ENCODE peak calls at places on chromosomes 16 and 17, in nine cellular contexts. One of them, this sample, is unnamed.

GRCh38 chr17:42016952-42017865 is at the start of gene DNAJC7:
- DNase-seq in fibroblast of lung: peak; percentile 90
- DNase-seq in OCI-LY7: peak; percentile 96
- DNase-seq in A549: peak; percentile 96
- DNase-seq in HFFc6: peak; percentile 84
- DNase-seq in ascending aorta: peak; percentile 59
- DNase-seq in heart right ventricle: peak; percentile 90
- DNase-seq in cardiac muscle cell: peak; percentile 96
- DNase-seq in HL-60: peak; percentile 91
- DNase-seq in this sample: peak; percentile 97

GRCh38 chr16:81723098-81723723 is 55.9 kb upstream of the PLCG2 start:
- DNase-seq in fibroblast of lung: peak; percentile 75
- DNase-seq in OCI-LY7: peak; percentile 90
- DNase-seq in A549: peak; percentile 92
- DNase-seq in HFFc6: peak; percentile 79
- DNase-seq in ascending aorta: no peak
- DNase-seq in heart right ventricle: peak; percentile 75
- DNase-seq in cardiac muscle cell: peak; percentile 90
- DNase-seq in HL-60: no peak
- DNase-seq in this sample: no peak

GRCh38 chr16:88303890-88304819 is 78.6 kb upstream of the ZNF469 start:
- DNase-seq in fibroblast of lung: peak; percentile 98
- DNase-seq in OCI-LY7: no peak
- DNase-seq in A549: no peak
- DNase-seq in HFFc6: peak; percentile 93
- DNase-seq in ascending aorta: no peak
- DNase-seq in heart right ventricle: no peak
- DNase-seq in cardiac muscle cell: peak; percentile 28
- DNase-seq in HL-60: no peak
- DNase-seq in this sample: peak; percentile 92

GRCh38 chr16:57444711-57445110 is 2.5 kb downstream of the CIAPIN1 start:
- DNase-seq in fibroblast of lung: peak; percentile 23
- DNase-seq in OCI-LY7: no peak
- DNase-seq in A549: no peak
- DNase-seq in HFFc6: no peak
- DNase-seq in ascending aorta: no peak
- DNase-seq in heart right ventricle: no peak
- DNase-seq in cardiac muscle cell: no peak
- DNase-seq in HL-60: no peak
- DNase-seq in this sample: no peak

GRCh38 chr17:81057079-81057730 is 22.3 kb downstream of the BAIAP2 start:
- DNase-seq in fibroblast of lung: no peak
- DNase-seq in OCI-LY7: no peak
- DNase-seq in A549: peak; percentile 31
- DNase-seq in HFFc6: peak; percentile 8
- DNase-seq in ascending aorta: no peak
- DNase-seq in heart right ventricle: no peak
- DNase-seq in cardiac muscle cell: peak; percentile 61
- DNase-seq in HL-60: no peak
- DNase-seq in this sample: no peak

GRCh38 chr17:55768946-55769624 is 18.2 kb downstream of the PCTP start:
- DNase-seq in fibroblast of lung: peak; percentile 4
- DNase-seq in OCI-LY7: no peak
- DNase-seq in A549: no peak
- DNase-seq in HFFc6: peak; percentile 50
- DNase-seq in ascending aorta: no peak
- DNase-seq in heart right ventricle: no peak
- DNase-seq in cardiac muscle cell: no peak
- DNase-seq in HL-60: no peak
- DNase-seq in this sample: no peak

GRCh38 chr16:68642436-68643064 is 2.6 kb upstream of the CDH3 start:
- DNase-seq in fibroblast of lung: peak; percentile 64
- DNase-seq in OCI-LY7: no peak
- DNase-seq in A549: no peak
- DNase-seq in HFFc6: no peak
- DNase-seq in ascending aorta: no peak
- DNase-seq in heart right ventricle: no peak
- DNase-seq in cardiac muscle cell: peak; percentile 77
- DNase-seq in HL-60: no peak
- DNase-seq in this sample: no peak

GRCh38 chr17:42253601-42254000 is 22.6 kb downstream of the STAT5B start:
- DNase-seq in fibroblast of lung: peak; percentile 53
- DNase-seq in OCI-LY7: no peak
- DNase-seq in A549: no peak
- DNase-seq in HFFc6: no peak
- DNase-seq in ascending aorta: no peak
- DNase-seq in heart right ventricle: no peak
- DNase-seq in cardiac muscle cell: no peak
- DNase-seq in HL-60: no peak
- DNase-seq in this sample: no peak

GRCh38 chr16:63689068-63689467 is 1432.8 kb downstream of the CDH11 start:
- DNase-seq in fibroblast of lung: no peak
- DNase-seq in OCI-LY7: no peak
- DNase-seq in A549: no peak
- DNase-seq in HFFc6: no peak
- DNase-seq in ascending aorta: no peak
- DNase-seq in heart right ventricle: no peak
- DNase-seq in cardiac muscle cell: no peak
- DNase-seq in HL-60: no peak
- DNase-seq in this sample: no peak

GRCh38 chr16:20073203-20074088 is at the start of gene GPR139:
- DNase-seq in fibroblast of lung: no peak
- DNase-seq in OCI-LY7: no peak
- DNase-seq in A549: no peak
- DNase-seq in HFFc6: no peak
- DNase-seq in ascending aorta: no peak
- DNase-seq in heart right ventricle: no peak
- DNase-seq in cardiac muscle cell: peak; percentile 2
- DNase-seq in HL-60: no peak
- DNase-seq in this sample: no peak

GRCh38 chr17:17780941-17781590 is 55.7 kb downstream of the SREBF1 start:
- DNase-seq in fibroblast of lung: peak; percentile 87
- DNase-seq in OCI-LY7: no peak
- DNase-seq in A549: peak; percentile 55
- DNase-seq in HFFc6: no peak
- DNase-seq in ascending aorta: no peak
- DNase-seq in heart right ventricle: peak; percentile 35
- DNase-seq in cardiac muscle cell: peak; percentile 82
- DNase-seq in HL-60: no peak
- DNase-seq in this sample: no peak

GRCh38 chr16:66152841-66153525 is 213.5 kb upstream of the CDH5 start:
- DNase-seq in fibroblast of lung: peak; percentile 93
- DNase-seq in OCI-LY7: no peak
- DNase-seq in A549: peak; percentile 4
- DNase-seq in HFFc6: peak; percentile 28
- DNase-seq in ascending aorta: no peak
- DNase-seq in heart right ventricle: no peak
- DNase-seq in cardiac muscle cell: no peak
- DNase-seq in HL-60: no peak
- DNase-seq in this sample: no peak

GRCh38 chr17:71522383-71522782 is 598.4 kb upstream of the SOX9 start:
- DNase-seq in fibroblast of lung: peak; percentile 70
- DNase-seq in OCI-LY7: no peak
- DNase-seq in A549: no peak
- DNase-seq in HFFc6: peak; percentile 66
- DNase-seq in ascending aorta: no peak
- DNase-seq in heart right ventricle: no peak
- DNase-seq in cardiac muscle cell: no peak
- DNase-seq in HL-60: no peak
- DNase-seq in this sample: no peak

GRCh38 chr16:62277942-62278341 is 241.7 kb upstream of the CDH8 start:
- DNase-seq in fibroblast of lung: no peak
- DNase-seq in OCI-LY7: no peak
- DNase-seq in A549: no peak
- DNase-seq in HFFc6: no peak
- DNase-seq in ascending aorta: no peak
- DNase-seq in heart right ventricle: no peak
- DNase-seq in cardiac muscle cell: no peak
- DNase-seq in HL-60: no peak
- DNase-seq in this sample: no peak

GRCh38 chr17:63358111-63358839 is 87.8 kb downstream of the CYB561 start:
- DNase-seq in fibroblast of lung: peak; percentile 98
- DNase-seq in OCI-LY7: no peak
- DNase-seq in A549: peak; percentile 21
- DNase-seq in HFFc6: peak; percentile 97
- DNase-seq in ascending aorta: no peak
- DNase-seq in heart right ventricle: no peak
- DNase-seq in cardiac muscle cell: no peak
- DNase-seq in HL-60: no peak
- DNase-seq in this sample: no peak

GRCh38 chr16:46974352-46974751 is 878 bp upstream of the DNAJA2 start:
- DNase-seq in fibroblast of lung: peak; percentile 9
- DNase-seq in OCI-LY7: peak; percentile 70
- DNase-seq in A549: peak; percentile 47
- DNase-seq in HFFc6: no peak
- DNase-seq in ascending aorta: no peak
- DNase-seq in heart right ventricle: no peak
- DNase-seq in cardiac muscle cell: no peak
- DNase-seq in HL-60: peak; percentile 45
- DNase-seq in this sample: no peak

GRCh38 chr16:46972971-46973456 is 460 bp downstream of the DNAJA2 start:
- DNase-seq in fibroblast of lung: peak; percentile 25
- DNase-seq in OCI-LY7: peak; percentile 68
- DNase-seq in A549: no peak
- DNase-seq in HFFc6: no peak
- DNase-seq in ascending aorta: no peak
- DNase-seq in heart right ventricle: peak; percentile 37
- DNase-seq in cardiac muscle cell: peak; percentile 40
- DNase-seq in HL-60: no peak
- DNase-seq in this sample: no peak

GRCh38 chr16:46972429-46972970 is 974 bp downstream of the DNAJA2 start:
- DNase-seq in fibroblast of lung: peak; percentile 43
- DNase-seq in OCI-LY7: peak; percentile 60
- DNase-seq in A549: peak; percentile 28
- DNase-seq in HFFc6: peak; percentile 15
- DNase-seq in ascending aorta: no peak
- DNase-seq in heart right ventricle: no peak
- DNase-seq in cardiac muscle cell: peak; percentile 5
- DNase-seq in HL-60: no peak
- DNase-seq in this sample: no peak

GRCh38 chr16:46975165-46975564 is 1.7 kb upstream of the DNAJA2 start:
- DNase-seq in fibroblast of lung: no peak
- DNase-seq in OCI-LY7: no peak
- DNase-seq in A549: no peak
- DNase-seq in HFFc6: no peak
- DNase-seq in ascending aorta: no peak
- DNase-seq in heart right ventricle: no peak
- DNase-seq in cardiac muscle cell: no peak
- DNase-seq in HL-60: no peak
- DNase-seq in this sample: no peak

DNA sequence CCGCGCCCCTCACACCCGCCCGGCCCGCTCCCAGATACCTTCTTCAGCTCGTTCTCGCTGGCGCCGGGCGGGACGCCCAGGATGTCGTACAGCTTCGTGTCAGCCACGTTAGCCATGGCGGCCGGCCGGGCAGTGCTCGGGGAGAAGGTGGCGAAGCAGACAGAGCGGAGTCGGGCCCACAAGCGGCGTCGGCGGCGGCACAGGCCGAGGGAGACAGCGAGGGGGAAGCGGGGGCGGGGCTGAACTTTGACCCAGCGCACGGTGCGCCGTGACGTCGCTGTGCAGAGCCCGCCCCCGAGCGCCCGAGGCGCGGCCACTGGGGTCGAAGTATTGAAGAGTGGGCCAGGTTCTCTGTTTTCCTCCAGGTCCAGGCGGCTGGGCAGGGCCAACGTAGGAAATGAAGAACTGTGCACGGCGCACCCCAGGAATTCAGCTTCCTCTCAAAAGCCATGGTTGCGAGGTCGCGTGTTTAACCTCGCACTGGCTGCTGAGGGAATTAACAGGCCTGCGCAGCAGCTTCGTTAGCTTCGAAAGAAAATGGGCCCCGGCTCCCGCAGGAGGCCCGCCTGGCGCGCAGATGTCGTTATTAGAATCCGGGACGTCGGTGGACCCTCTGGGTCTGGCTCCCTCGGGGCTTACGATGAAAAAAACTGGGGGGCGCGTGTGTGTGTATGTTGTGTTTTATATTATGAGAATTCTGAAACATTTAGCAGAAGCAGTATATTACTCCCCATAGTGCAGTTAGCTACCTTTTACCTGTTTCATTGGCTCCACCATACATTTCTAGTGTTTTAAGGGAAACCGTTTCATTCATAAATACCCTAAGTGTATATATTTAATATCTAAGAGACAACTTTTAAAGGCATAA is at the start of gene DNAJA2:
- DNase-seq in fibroblast of lung: peak; percentile 87
- DNase-seq in OCI-LY7: peak; percentile 90
- DNase-seq in A549: peak; percentile 89
- DNase-seq in HFFc6: peak; percentile 78
- DNase-seq in ascending aorta: peak; percentile 47
- DNase-seq in heart right ventricle: peak; percentile 92
- DNase-seq in cardiac muscle cell: peak; percentile 94
- DNase-seq in HL-60: peak; percentile 76
- DNase-seq in this sample: peak; percentile 94
- TF ChIP-seq CTCF in fibroblast of lung: no peak
- TF ChIP-seq CTCF in OCI-LY7: no peak
- TF ChIP-seq CTCF in A549: peak; percentile 2
- TF ChIP-seq CTCF in HFFc6: no peak
- TF ChIP-seq CTCF in ascending aorta: no peak
- TF ChIP-seq CTCF in heart right ventricle: no peak
- TF ChIP-seq CTCF in cardiac muscle cell: no peak
- TF ChIP-seq CTCF in HL-60: no peak
- TF ChIP-seq CTCF in this sample: no peak

GRCh38 chr16:6447046-6447445 is 885.6 kb upstream of the RBFOX1 start:
- DNase-seq in fibroblast of lung: no peak
- DNase-seq in OCI-LY7: no peak
- DNase-seq in A549: no peak
- DNase-seq in HFFc6: no peak
- DNase-seq in ascending aorta: no peak
- DNase-seq in heart right ventricle: no peak
- DNase-seq in cardiac muscle cell: no peak
- DNase-seq in HL-60: no peak
- DNase-seq in this sample: no peak

GRCh38 chr16:6446370-6446769 is 886.3 kb upstream of the RBFOX1 start:
- DNase-seq in fibroblast of lung: no peak
- DNase-seq in OCI-LY7: no peak
- DNase-seq in A549: no peak
- DNase-seq in HFFc6: no peak
- DNase-seq in ascending aorta: no peak
- DNase-seq in heart right ventricle: no peak
- DNase-seq in cardiac muscle cell: no peak
- DNase-seq in HL-60: no peak
- DNase-seq in this sample: no peak
- TF ChIP-seq CTCF in fibroblast of lung: no peak
- TF ChIP-seq CTCF in OCI-LY7: peak; percentile 13
- TF ChIP-seq CTCF in A549: no peak
- TF ChIP-seq CTCF in HFFc6: no peak
- TF ChIP-seq CTCF in ascending aorta: no peak
- TF ChIP-seq CTCF in heart right ventricle: no peak
- TF ChIP-seq CTCF in cardiac muscle cell: no peak
- TF ChIP-seq CTCF in HL-60: no peak
- TF ChIP-seq CTCF in this sample: no peak

GRCh38 chr16:87056083-87056482 is 261.1 kb downstream of the C16orf95 start:
- DNase-seq in fibroblast of lung: peak; percentile 59
- DNase-seq in OCI-LY7: no peak
- DNase-seq in A549: peak; percentile 5
- DNase-seq in HFFc6: peak; percentile 13
- DNase-seq in ascending aorta: no peak
- DNase-seq in heart right ventricle: no peak
- DNase-seq in cardiac muscle cell: no peak
- DNase-seq in HL-60: no peak
- DNase-seq in this sample: no peak
- TF ChIP-seq CTCF in fibroblast of lung: peak; percentile 56
- TF ChIP-seq CTCF in OCI-LY7: no peak
- TF ChIP-seq CTCF in A549: no peak
- TF ChIP-seq CTCF in HFFc6: peak; percentile 54
- TF ChIP-seq CTCF in ascending aorta: peak; percentile 21
- TF ChIP-seq CTCF in heart right ventricle: no peak
- TF ChIP-seq CTCF in cardiac muscle cell: peak; percentile 27
- TF ChIP-seq CTCF in HL-60: no peak
- TF ChIP-seq CTCF in this sample: peak; percentile 72

GRCh38 chr17:43979671-43980070 is 24.8 kb upstream of the NAGS start:
- DNase-seq in fibroblast of lung: no peak
- DNase-seq in OCI-LY7: no peak
- DNase-seq in A549: no peak
- DNase-seq in HFFc6: no peak
- DNase-seq in ascending aorta: no peak
- DNase-seq in heart right ventricle: no peak
- DNase-seq in cardiac muscle cell: no peak
- DNase-seq in HL-60: no peak
- DNase-seq in this sample: no peak
- TF ChIP-seq CTCF in fibroblast of lung: no peak
- TF ChIP-seq CTCF in OCI-LY7: no peak
- TF ChIP-seq CTCF in A549: no peak
- TF ChIP-seq CTCF in HFFc6: no peak
- TF ChIP-seq CTCF in ascending aorta: no peak
- TF ChIP-seq CTCF in heart right ventricle: no peak
- TF ChIP-seq CTCF in cardiac muscle cell: no peak
- TF ChIP-seq CTCF in HL-60: no peak
- TF ChIP-seq CTCF in this sample: no peak